ENCODE peak calls at places on chromosome 11, in four cellular contexts. S, X, O and A are unnamed samples.

GRCh38 chr11:19660076-19660475 is 52.6 kb upstream of the NAV2 start:
- DNase-seq in S (no peak), X (peak; percentile 67), O (peak; percentile 52), A (peak; percentile 58)

GRCh38 chr11:16613401-16614381 is 124.8 kb upstream of the C11orf58 start:
- DNase-seq in S (no peak), O (peak; percentile 73), X (peak; percentile 88), A (peak; percentile 71)

GRCh38 chr11:47553417-47553746 is 450 bp upstream of the CELF1 start:
- DNase-seq in O (no peak), X (no peak), S (no peak), A (no peak)

GRCh38 chr11:93574821-93575220 is 31.6 kb upstream of the SMCO4 start:
- DNase-seq in X (no peak), O (no peak), S (no peak), A (no peak)

GRCh38 chr11:43399983-43400630 is 41.4 kb downstream of the TTC17 start:
- DNase-seq in X (no peak), S (no peak), O (no peak), A (no peak)

GRCh38 chr11:1827095-1827797 is 7.5 kb upstream of the SYT8 start:
- DNase-seq in S (no peak), X (peak; percentile 62), O (peak; percentile 70), A (peak; percentile 90)

GRCh38 chr11:70314730-70315129 is 44.2 kb downstream of the PPFIA1 start:
- DNase-seq in O (no peak), S (no peak), X (no peak), A (no peak)

GRCh38 chr11:111939836-111940604 is 2.9 kb downstream of the DIXDC1 start:
- DNase-seq in S (no peak), O (no peak), X (no peak), A (no peak)

GRCh38 chr11:87114093-87114492 is 76.4 kb downstream of the TMEM135 start:
- DNase-seq in S (no peak), O (no peak), X (no peak), A (no peak)

GRCh38 chr11:76588455-76589325 is 81.9 kb downstream of the LRRC32 start:
- DNase-seq in O (no peak), S (no peak), X (peak; percentile 77), A (no peak)

DNA sequence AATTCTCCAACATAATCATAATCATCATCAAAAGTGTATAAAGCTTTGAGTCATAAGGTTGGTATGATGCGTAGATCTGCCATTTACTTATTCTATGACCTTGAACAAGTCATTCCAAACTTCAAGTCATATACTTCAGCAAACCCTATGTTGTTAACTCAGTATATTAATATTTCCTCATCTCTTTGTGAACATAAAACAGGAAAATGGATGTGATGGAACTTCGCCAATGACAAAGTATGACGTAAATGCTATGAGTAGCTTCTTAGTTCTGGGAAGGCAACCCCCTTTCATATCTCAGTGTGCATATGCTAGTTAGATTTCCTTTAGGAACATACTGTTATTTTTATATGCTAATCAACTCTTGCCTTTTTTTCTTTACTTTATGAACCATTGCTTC is 102.7 kb upstream of the ANO3 start:
- DNase-seq in O (no peak), S (no peak), X (no peak), A (no peak)
- TF ChIP-seq POLR2A in O (no peak), S (no peak), X (no peak), A (no peak)

GRCh38 chr11:10943968-10944367 is 86.1 kb upstream of the ZBED5 start:
- DNase-seq in X (no peak), O (no peak), S (no peak), A (no peak)
- TF ChIP-seq POLR2A in X (no peak), O (no peak), S (no peak), A (no peak)

GRCh38 chr11:119335655-119336543 is 1.6 kb downstream of the RNF26 start:
- DNase-seq in O (no peak), X (no peak), S (no peak), A (no peak)
- TF ChIP-seq POLR2A in O (peak; percentile 16), X (no peak), S (no peak), A (no peak)

GRCh38 chr11:62567018-62567633 is 6.6 kb downstream of the EEF1G start:
- DNase-seq in O (no peak), S (no peak), X (no peak), A (no peak)
- TF ChIP-seq POLR2A in O (no peak), S (no peak), X (no peak), A (no peak)

DNA sequence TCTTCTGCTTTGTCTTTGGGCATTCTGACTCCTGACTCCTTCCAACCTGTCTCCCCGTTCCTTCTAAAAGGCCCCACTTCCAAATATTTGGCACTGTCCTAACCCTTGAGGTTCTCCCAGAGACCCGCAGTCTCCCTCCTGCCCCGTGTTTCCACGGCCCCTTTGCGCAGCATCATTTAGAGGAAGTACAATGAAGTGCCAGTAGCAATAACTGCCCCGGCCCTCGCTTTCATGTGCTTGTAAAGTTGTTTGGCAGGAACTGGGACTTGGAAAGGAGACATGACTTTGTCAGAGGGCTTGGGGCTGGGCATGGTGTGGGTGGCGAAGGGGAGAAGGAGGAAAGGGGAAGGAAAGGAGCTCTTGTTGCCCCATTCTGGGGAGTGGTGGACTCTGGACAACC is 2.6 kb downstream of the CD44 start:
- DNase-seq in X (peak; percentile 87), S (no peak), O (no peak), A (no peak)
- TF ChIP-seq POLR2A in X (no peak), S (no peak), O (no peak), A (no peak)

GRCh38 chr11:35735411-35735810 is 72.8 kb downstream of the TRIM44 start:
- DNase-seq in X (no peak), S (no peak), O (no peak), A (no peak)
- TF ChIP-seq POLR2A in X (no peak), S (no peak), O (no peak), A (no peak)

GRCh38 chr11:33256031-33256807 is 962 bp upstream of the HIPK3 start:
- DNase-seq in X (no peak), O (no peak), S (no peak), A (no peak)

GRCh38 chr11:33257160-33257896 is at the start of gene HIPK3:
- DNase-seq in X (peak; percentile 91), S (peak; percentile 22), O (peak; percentile 41), A (peak; percentile 62)

GRCh38 chr11:33258631-33259184 is 1.5 kb downstream of the HIPK3 start:
- DNase-seq in X (no peak), S (no peak), O (peak; percentile 53), A (no peak)

GRCh38 chr11:33257897-33258630 is 883 bp downstream of the HIPK3 start:
- DNase-seq in X (peak; percentile 85), S (peak; percentile 19), O (peak; percentile 63), A (peak; percentile 44)

GRCh38 chr11:33256808-33257159 is 397 bp upstream of the HIPK3 start:
- DNase-seq in X (no peak), O (no peak), S (no peak), A (no peak)
- TF ChIP-seq POLR2A in X (no peak), O (no peak), S (no peak), A (no peak)

GRCh38 chr11:74521666-74522252 is 28.2 kb upstream of the LIPT2 start:
- DNase-seq in O (no peak), X (no peak), S (no peak), A (no peak)

GRCh38 chr11:74522776-74523175 is 29.3 kb upstream of the LIPT2 start:
- DNase-seq in O (no peak), X (no peak), S (no peak), A (no peak)

GRCh38 chr11:74524978-74525377 is 31.5 kb upstream of the LIPT2 start:
- DNase-seq in X (no peak), O (no peak), S (no peak), A (no peak)

GRCh38 chr11:74520927-74521665 is 27.6 kb upstream of the LIPT2 start:
- DNase-seq in X (no peak), O (no peak), S (no peak), A (no peak)

GRCh38 chr11:74524501-74524900 is 31.0 kb upstream of the LIPT2 start:
- DNase-seq in O (no peak), S (no peak), X (no peak), A (no peak)
- TF ChIP-seq POLR2A in O (no peak), S (no peak), X (no peak), A (no peak)

GRCh38 chr11:8690374-8691342 is 8.1 kb downstream of the RPL27A start:
- DNase-seq in X (no peak), O (no peak), S (no peak), A (no peak)
- TF ChIP-seq POLR2A in X (no peak), O (no peak), S (no peak), A (no peak)